ENCODE peak calls at places on chromosome 21, in ten cellular contexts. T is K562, E is esophagus squamous epithelium, J is fibroblast of lung, B is tibial nerve, P is left ventricle myocardium inferior, R is hepatocyte, G is psoas muscle, Q is heart left ventricle, W is uterus. V is an unnamed sample.

GRCh38 chr21:37206531-37206930 is 60.6 kb downstream of the VPS26C start:
- DNase-seq in T (no peak), E (no peak), J (no peak), B (no peak), P (no peak), R (no peak), G (no peak), Q (no peak), W (no peak), V (no peak)

GRCh38 chr21:22314963-22315362 is 1316.8 kb downstream of the NCAM2 start:
- DNase-seq in T (no peak), E (no peak), J (no peak), B (no peak), P (no peak), R (no peak), G (no peak), Q (no peak), W (no peak), V (no peak)

GRCh38 chr21:35932232-35932911 is 128.0 kb downstream of the SETD4 start:
- DNase-seq in T (no peak), E (no peak), J (peak; percentile 85), B (no peak), P (peak; percentile 53), R (peak; percentile 79), G (peak; percentile 61), Q (peak; percentile 83), W (peak; percentile 66), V (peak; percentile 91)

GRCh38 chr21:44858791-44859190 is 14.7 kb downstream of the PTTG1IP start:
- DNase-seq in T (no peak), E (no peak), J (no peak), B (no peak), P (no peak), R (no peak), G (no peak), Q (no peak), W (no peak), V (no peak)

GRCh38 chr21:45366476-45366875 is 38.5 kb upstream of the COL18A1 start:
- DNase-seq in T (no peak), E (no peak), J (no peak), B (no peak), P (no peak), R (no peak), G (no peak), Q (peak; percentile 10), W (no peak), V (no peak)

GRCh38 chr21:34630536-34631143 is 15.7 kb upstream of the RCAN1 start:
- DNase-seq in T (peak; percentile 72), E (no peak), J (peak; percentile 69), B (no peak), P (no peak), R (peak; percentile 67), G (no peak), Q (no peak), W (no peak), V (peak; percentile 70)

GRCh38 chr21:33976082-33976979 is 60.7 kb upstream of the ATP5PO start:
- DNase-seq in T (peak; percentile 87), E (no peak), J (peak; percentile 90), B (no peak), P (peak; percentile 37), R (peak; percentile 68), G (peak; percentile 33), Q (peak; percentile 63), W (peak; percentile 52), V (peak; percentile 76)

GRCh38 chr21:44931137-44931500 is 8.7 kb upstream of the SLX9 start:
- DNase-seq in T (no peak), E (no peak), J (peak; percentile 45), B (no peak), P (peak; percentile 36), R (no peak), G (peak; percentile 42), Q (no peak), W (no peak), V (no peak)

GRCh38 chr21:14737922-14738321 is 191.8 kb upstream of the SAMSN1 start:
- DNase-seq in T (peak; percentile 49), E (no peak), J (peak; percentile 19), B (no peak), P (no peak), R (peak; percentile 66), G (no peak), Q (no peak), W (no peak), V (peak; percentile 70)

GRCh38 chr21:43829161-43829560 is 35.9 kb upstream of the AGPAT3 start:
- DNase-seq in T (no peak), E (no peak), J (no peak), B (no peak), P (no peak), R (no peak), G (no peak), Q (no peak), W (no peak), V (no peak)

GRCh38 chr21:25421327-25422028 is 185.8 kb downstream of the MRPL39 start:
- DNase-seq in T (no peak), E (no peak), J (peak; percentile 76), B (no peak), P (no peak), R (peak; percentile 59), G (no peak), Q (no peak), W (no peak), V (peak; percentile 45)

GRCh38 chr21:18608226-18608625 is 204.6 kb upstream of the TMPRSS15 start:
- DNase-seq in T (no peak), E (no peak), J (no peak), B (no peak), P (no peak), R (no peak), G (no peak), Q (no peak), W (no peak), V (no peak)

GRCh38 chr21:32543975-32544374 is 41.3 kb downstream of the TCP10L start:
- DNase-seq in T (no peak), E (no peak), J (no peak), B (no peak), P (no peak), R (no peak), G (no peak), Q (no peak), W (no peak), V (no peak)

GRCh38 chr21:14243877-14244276 is 27.9 kb downstream of the RBM11 start:
- DNase-seq in T (no peak), E (no peak), J (no peak), B (no peak), P (no peak), R (peak; percentile 30), G (no peak), Q (no peak), W (peak; percentile 17), V (no peak)

GRCh38 chr21:34959607-34960006 is 89.5 kb downstream of the RUNX1 start:
- DNase-seq in T (no peak), E (no peak), J (no peak), B (no peak), P (no peak), R (no peak), G (no peak), Q (no peak), W (no peak), V (no peak)

GRCh38 chr21:32393677-32394001 is 827 bp upstream of the URB1 start:
- DNase-seq in T (no peak), E (no peak), J (no peak), B (no peak), P (no peak), R (no peak), G (no peak), Q (no peak), W (no peak), V (no peak)

GRCh38 chr21:29943885-29944284 is 4.1 kb upstream of the GRIK1 start:
- DNase-seq in T (no peak), E (no peak), J (no peak), B (no peak), P (no peak), R (no peak), G (no peak), Q (no peak), W (no peak), V (no peak)

GRCh38 chr21:46636550-46637289 is 1.2 kb downstream of the PRMT2 start:
- DNase-seq in T (no peak), E (no peak), J (no peak), B (no peak), P (no peak), R (no peak), G (no peak), Q (no peak), W (no peak), V (no peak)
- H3K4me3 ChIP-seq in T (peak overlapping the region; percentile 63), E (peak overlapping the region; percentile 92), J (peak overlapping the region; percentile 92), B (peak overlapping the region; percentile 68), P (peak overlapping the region; percentile 95), R (peak overlapping the region; percentile 78), G (peak overlapping the region; percentile 91), Q (peak overlapping the region; percentile 65), W (peak overlapping the region; percentile 94), V (peak overlapping the region; percentile 71)

GRCh38 chr21:20463362-20463761 is 534.8 kb upstream of the NCAM2 start:
- DNase-seq in T (no peak), E (no peak), J (no peak), B (no peak), P (no peak), R (no peak), G (no peak), Q (no peak), W (no peak), V (no peak)

GRCh38 chr21:20459838-20460237 is 538.4 kb upstream of the NCAM2 start:
- DNase-seq in T (no peak), E (no peak), J (no peak), B (no peak), P (no peak), R (no peak), G (no peak), Q (no peak), W (no peak), V (no peak)
- TF ChIP-seq CTCF in T (no peak), E (no peak), J (no peak), B (no peak), P (no peak), R (no peak), G (no peak), Q (no peak), W (no peak), V (no peak)

DNA sequence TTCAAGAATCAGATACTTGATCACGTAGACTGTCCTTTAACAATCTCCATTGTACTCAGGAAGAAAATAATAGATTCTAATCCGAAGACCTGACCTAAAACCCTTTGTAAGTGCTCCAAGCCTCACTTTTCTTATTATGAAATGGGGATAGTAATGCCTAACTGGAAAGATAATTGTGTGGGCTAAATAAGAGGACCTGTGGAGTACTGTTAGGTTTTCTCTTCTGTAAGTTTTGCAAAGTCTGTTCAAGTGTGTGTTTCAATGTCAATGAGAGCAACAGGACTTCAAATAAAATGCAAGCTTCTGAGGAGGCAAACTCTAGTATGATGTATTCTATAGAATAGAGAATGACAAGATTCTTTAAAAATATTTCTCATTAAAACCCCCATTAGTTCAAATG is 348.6 kb downstream of the USP25 start:
- DNase-seq in T (no peak), E (no peak), J (no peak), B (no peak), P (no peak), R (no peak), G (no peak), Q (no peak), W (no peak), V (no peak)
- H3K27ac ChIP-seq in T (no peak overlapping the region), E (no peak overlapping the region), J (no peak overlapping the region), B (no peak overlapping the region), P (no peak overlapping the region), R (no peak overlapping the region), G (no peak overlapping the region), Q (no peak overlapping the region), W (peak overlapping the region; percentile 91), V (no peak overlapping the region)

DNA sequence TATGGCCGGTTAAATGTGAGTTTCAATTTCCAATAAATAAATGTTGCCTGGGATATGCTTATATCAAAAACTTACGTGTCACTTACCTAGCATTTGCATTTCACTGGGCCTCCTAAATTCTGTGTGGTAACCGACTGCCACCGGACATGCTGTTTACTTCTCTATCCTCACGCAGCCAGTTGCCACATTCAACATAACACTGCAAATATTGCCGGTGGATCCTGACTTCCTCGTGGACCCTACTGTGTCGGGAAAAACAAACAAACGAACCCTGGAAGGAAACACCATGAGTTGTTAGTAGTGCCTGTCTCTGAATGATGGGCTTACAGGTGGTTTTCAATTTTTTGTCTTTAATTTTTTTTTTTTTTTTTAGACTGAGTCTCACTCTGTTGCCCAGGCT is 54.1 kb downstream of the RIPK4 start:
- DNase-seq in T (no peak), E (no peak), J (no peak), B (no peak), P (no peak), R (no peak), G (no peak), Q (no peak), W (no peak), V (no peak)
- H3K4me3 ChIP-seq in T (no peak overlapping the region), E (no peak overlapping the region), J (no peak overlapping the region), B (no peak overlapping the region), P (no peak overlapping the region), R (no peak overlapping the region), G (no peak overlapping the region), Q (no peak overlapping the region), W (no peak overlapping the region), V (no peak overlapping the region)